ENCODE peak calls at places on chromosomes 3 and 15, in five cellular contexts. Y is nephron progenitor cell, R is endothelial cell of umbilical vein, U is H9, A is mesothelial cell of epicardium. L is an unnamed sample.

GRCh38 chr15:88995449-88995848 is 82.3 kb upstream of the MFGE8 start:
- DNase-seq in A (no peak), U (no peak), Y (no peak), R (no peak), L (no peak)

GRCh38 chr3:39383913-39384664 is 919 bp downstream of the SLC25A38 start:
- DNase-seq in U (peak), A (peak), Y (peak), R (peak), L (peak)

GRCh38 chr3:71305246-71306206 is 278.0 kb downstream of the FOXP1 start:
- DNase-seq in U (peak), R (peak), A (no peak), Y (peak), L (peak)

GRCh38 chr15:48370460-48370859 is 39.2 kb downstream of the DUT start:
- DNase-seq in U (no peak), R (no peak), A (no peak), Y (no peak), L (no peak)

GRCh38 chr3:30894521-30895289 is at the start of gene GADL1:
- DNase-seq in A (peak), R (peak), U (peak), Y (peak), L (peak)

GRCh38 chr3:66426135-66426534 is 74.7 kb downstream of the LRIG1 start:
- DNase-seq in Y (no peak), R (no peak), A (no peak), U (no peak), L (no peak)

GRCh38 chr3:53382106-53382505 is 34.8 kb upstream of the DCP1A start:
- DNase-seq in U (no peak), A (no peak), Y (no peak), R (no peak), L (no peak)

GRCh38 chr3:60192297-60193114 is 1058.7 kb downstream of the FHIT start:
- DNase-seq in R (no peak), U (no peak), A (no peak), Y (no peak), L (no peak)

GRCh38 chr3:14222900-14223594 is 44.4 kb downstream of the LSM3 start:
- DNase-seq in U (no peak), Y (no peak), R (no peak), A (no peak), L (no peak)

GRCh38 chr3:147383617-147384016 is 22.7 kb downstream of the ZIC4 start:
- DNase-seq in A (no peak), R (no peak), U (peak), Y (no peak), L (no peak)
- TF ChIP-seq CTCF in A (no peak), R (peak), U (peak), Y (peak), L (peak)

GRCh38 chr15:40567111-40567510 is 2.0 kb upstream of the RPUSD2 start:
- DNase-seq in Y (no peak), R (peak), U (peak), A (no peak), L (no peak)
- TF ChIP-seq CTCF in Y (no peak), R (peak), U (peak), A (no peak), L (peak)

GRCh38 chr3:194869482-194870169 is 183.9 kb downstream of the FAM43A start:
- DNase-seq in U (no peak), R (peak), A (no peak), Y (no peak), L (no peak)
- TF ChIP-seq CTCF in U (peak), R (no peak), A (no peak), Y (no peak), L (no peak)

GRCh38 chr3:86245360-86245759 is 745.6 kb downstream of the VGLL3 start:
- DNase-seq in R (no peak), A (no peak), U (no peak), Y (no peak), L (no peak)
- TF ChIP-seq CTCF in R (no peak), A (no peak), U (peak), Y (peak), L (peak)

GRCh38 chr3:128590948-128591347 is 59.7 kb downstream of the RPN1 start:
- DNase-seq in Y (no peak), A (no peak), R (no peak), U (peak), L (no peak)

GRCh38 chr3:128587391-128587790 is 63.2 kb downstream of the RPN1 start:
- DNase-seq in A (no peak), U (no peak), Y (no peak), R (no peak), L (no peak)

GRCh38 chr3:128585189-128585588 is 65.4 kb downstream of the RPN1 start:
- DNase-seq in Y (no peak), R (no peak), A (no peak), U (no peak), L (no peak)

GRCh38 chr3:128585974-128586373 is 64.6 kb downstream of the RPN1 start:
- DNase-seq in U (no peak), Y (no peak), R (no peak), A (no peak), L (no peak)

DNA sequence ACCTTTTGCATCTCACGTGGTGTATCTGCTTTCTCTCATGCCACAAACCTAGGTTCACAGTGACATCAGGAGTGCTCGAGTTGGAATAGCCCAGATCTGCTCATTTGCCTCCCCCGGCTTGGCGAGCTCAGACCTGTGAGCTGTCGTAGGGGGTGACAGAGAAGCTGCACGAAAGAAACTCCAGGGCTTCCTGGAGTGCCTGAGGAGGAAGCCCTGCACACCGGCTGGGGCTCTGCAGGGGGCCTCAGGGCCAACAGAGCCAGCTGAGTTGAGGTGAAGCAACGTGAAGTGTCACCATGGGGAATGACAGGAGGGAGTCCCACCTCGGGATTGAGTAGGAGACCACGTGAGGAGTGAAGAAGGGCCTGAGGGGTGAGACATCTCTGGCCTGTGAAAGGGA is 62.5 kb downstream of the RPN1 start:
- DNase-seq in Y (no peak), A (no peak), R (no peak), U (no peak), L (no peak)
- TF ChIP-seq CTCF in Y (no peak), A (no peak), R (no peak), U (no peak), L (no peak)

GRCh38 chr3:191065183-191065805 is 133.7 kb upstream of the OSTN start:
- DNase-seq in Y (no peak), R (no peak), A (no peak), U (no peak), L (no peak)
- TF ChIP-seq CTCF in Y (no peak), R (no peak), A (no peak), U (no peak), L (no peak)

GRCh38 chr3:21839181-21839580 is 88.2 kb upstream of the ZNF385D start:
- DNase-seq in U (no peak), Y (no peak), A (no peak), R (no peak), L (no peak)

GRCh38 chr3:21835266-21835665 is 84.3 kb upstream of the ZNF385D start:
- DNase-seq in A (no peak), U (no peak), Y (no peak), R (no peak), L (no peak)

DNA sequence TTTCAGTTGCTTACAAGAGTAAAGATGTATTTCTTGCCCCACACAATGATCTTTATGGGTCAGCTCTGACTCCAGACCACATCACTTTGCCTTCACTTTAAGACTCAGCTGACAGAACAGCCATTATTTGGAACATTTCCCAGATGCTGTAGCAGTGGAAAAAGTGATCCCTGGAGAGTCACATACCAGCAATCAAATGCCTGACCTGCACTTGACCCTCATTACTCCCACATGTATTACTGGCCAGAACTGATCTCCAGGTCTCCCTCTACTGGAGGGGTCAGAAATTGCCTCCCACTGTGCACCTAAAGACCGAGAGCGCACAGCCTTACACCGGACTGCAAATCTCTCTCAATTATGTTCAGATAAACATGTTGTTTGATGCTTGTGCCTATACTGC is 88.6 kb upstream of the ZNF385D start:
- DNase-seq in Y (peak), U (no peak), R (no peak), A (no peak), L (no peak)
- TF ChIP-seq CTCF in Y (peak), U (peak), R (no peak), A (no peak), L (no peak)

DNA sequence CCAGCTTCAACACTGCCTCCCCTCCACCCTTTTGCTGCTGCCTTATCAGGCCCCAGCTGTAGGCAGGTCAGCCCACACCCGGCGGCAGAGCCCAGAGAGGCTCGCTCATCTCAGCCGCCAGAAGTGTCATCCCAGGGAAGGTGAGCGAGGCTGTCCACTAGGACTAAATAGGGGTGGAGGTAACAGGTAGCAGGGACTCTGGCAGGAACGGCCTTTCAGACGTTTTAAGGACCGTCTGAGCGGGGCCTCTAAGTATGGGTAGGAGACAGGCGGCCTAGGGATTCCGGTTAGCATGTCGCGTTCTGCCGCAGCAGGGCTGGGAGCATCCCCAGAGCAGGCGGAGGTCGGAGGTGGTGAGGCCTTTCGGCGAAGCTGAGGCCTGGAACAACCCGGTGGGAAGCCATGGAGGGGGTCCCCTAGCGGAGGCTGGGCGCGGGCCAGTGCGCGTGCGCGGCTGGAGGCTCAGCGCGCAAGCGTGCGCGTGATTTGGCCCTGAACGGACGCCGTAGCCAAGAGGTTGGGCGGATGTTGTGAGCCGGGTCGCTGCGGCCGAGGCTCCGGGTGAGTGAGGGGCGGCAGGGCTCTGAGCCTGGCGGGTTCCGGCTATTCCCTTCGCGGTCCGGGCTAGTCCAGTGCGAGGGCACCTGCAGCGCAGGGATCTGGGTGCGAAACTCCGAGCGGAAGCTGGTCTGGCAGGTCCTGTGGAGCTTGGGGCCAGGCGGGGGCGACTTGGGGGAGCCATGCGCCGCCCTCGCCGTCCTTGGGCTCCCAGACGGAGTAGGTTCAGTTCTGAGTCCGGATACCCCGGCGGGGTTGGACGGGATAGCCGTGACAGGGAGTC is at the start of the genes MST1 and RNF123:
- DNase-seq in U (peak), Y (peak), R (peak), A (peak), L (peak)
- TF ChIP-seq CTCF in U (peak), Y (no peak), R (peak), A (no peak), L (peak)

GRCh38 chr15:39767921-39768320 is 14.7 kb downstream of the FSIP1 start:
- DNase-seq in R (no peak), A (no peak), Y (no peak), U (no peak), L (no peak)

GRCh38 chr15:39776068-39776467 is 6.6 kb downstream of the FSIP1 start:
- DNase-seq in R (no peak), Y (no peak), A (no peak), U (no peak), L (no peak)

GRCh38 chr15:39774688-39775267 is 7.9 kb downstream of the FSIP1 start:
- DNase-seq in R (no peak), U (no peak), Y (no peak), A (no peak), L (no peak)

DNA sequence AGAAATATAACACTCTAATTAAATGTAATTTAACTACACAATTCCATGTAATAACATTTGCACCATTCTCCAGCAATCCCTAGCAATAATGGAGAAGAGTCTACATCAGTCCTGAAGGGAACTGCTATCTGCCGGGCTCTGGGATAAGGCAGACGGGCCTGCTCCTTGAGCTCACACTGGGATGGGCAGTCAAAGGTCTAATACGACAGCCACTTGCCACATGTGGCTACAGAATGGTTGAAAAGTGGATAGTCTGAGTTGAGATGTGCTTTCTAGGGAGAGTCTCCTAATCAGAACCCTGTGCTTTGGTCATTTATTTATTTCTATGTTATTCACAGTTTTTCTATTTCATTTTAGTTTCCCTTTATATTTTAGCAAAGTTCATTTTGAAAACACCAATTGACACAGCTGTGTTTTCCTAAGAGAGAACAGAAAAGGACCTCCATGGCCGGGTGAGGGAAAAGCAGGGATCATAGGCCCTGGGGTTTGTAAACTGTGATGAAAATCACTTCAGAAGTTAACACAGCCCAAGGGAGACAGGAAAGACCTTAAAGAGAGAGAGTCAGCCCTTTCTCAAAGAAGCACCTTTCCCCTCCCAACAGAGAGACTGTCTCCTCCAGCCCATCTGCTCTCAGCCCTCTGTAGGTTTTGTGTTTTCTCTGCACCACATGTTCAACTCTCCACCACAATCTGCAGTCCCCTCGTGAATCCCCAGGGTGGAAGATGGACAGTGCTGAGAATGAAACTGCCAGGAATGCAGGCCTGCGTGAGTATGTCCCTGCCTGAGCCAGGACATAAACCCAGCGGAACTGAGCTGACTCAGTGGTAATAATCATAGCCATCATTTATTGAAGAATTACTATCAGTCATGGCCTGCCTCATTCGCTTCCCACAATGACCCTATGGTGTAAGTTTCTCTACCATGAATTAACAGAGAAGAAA is 11.6 kb downstream of the FSIP1 start:
- DNase-seq in U (no peak), A (no peak), Y (no peak), R (no peak), L (no peak)
- TF ChIP-seq CTCF in U (no peak), A (no peak), Y (no peak), R (no peak), L (no peak)

GRCh38 chr3:51388286-51389029 is 2.6 kb upstream of the RBM15B start:
- DNase-seq in Y (no peak), U (peak), A (no peak), R (no peak), L (no peak)
- TF ChIP-seq CTCF in Y (no peak), U (peak), A (peak), R (no peak), L (peak)